ENCODE peak calls at places on chromosomes 16 and 17, in ten cellular contexts. One of them, this sample, is unnamed.

GRCh38 chr17:75874323-75875181 is 3.8 kb downstream of the TRIM47 start:
- DNase-seq in neural progenitor cell: no peak
- DNase-seq in mesothelial cell of epicardium: no peak
- DNase-seq in nephron progenitor cell: no peak
- DNase-seq in stomach: no peak
- DNase-seq in WTC11: no peak
- DNase-seq in prostate gland: no peak
- DNase-seq in mammary epithelial cell: no peak
- DNase-seq in colonic mucosa: no peak
- DNase-seq in AG10803: no peak
- DNase-seq in this sample: no peak

GRCh38 chr17:57085448-57086068 is 512 bp downstream of the AKAP1 start:
- DNase-seq in stomach: peak
- DNase-seq in colonic mucosa: peak
- DNase-seq in nephron progenitor cell: peak
- DNase-seq in neural progenitor cell: peak
- DNase-seq in AG10803: peak
- DNase-seq in mesothelial cell of epicardium: peak
- DNase-seq in prostate gland: no peak
- DNase-seq in WTC11: peak
- DNase-seq in mammary epithelial cell: peak
- DNase-seq in this sample: no peak

GRCh38 chr17:337022-337420 is 15.6 kb downstream of the RPH3AL start:
- DNase-seq in nephron progenitor cell: no peak
- DNase-seq in mesothelial cell of epicardium: no peak
- DNase-seq in stomach: no peak
- DNase-seq in prostate gland: no peak
- DNase-seq in AG10803: no peak
- DNase-seq in neural progenitor cell: no peak
- DNase-seq in mammary epithelial cell: no peak
- DNase-seq in WTC11: no peak
- DNase-seq in colonic mucosa: no peak
- DNase-seq in this sample: no peak

GRCh38 chr17:81102352-81102751 is 63.0 kb upstream of the PVALEF start:
- DNase-seq in stomach: no peak
- DNase-seq in neural progenitor cell: no peak
- DNase-seq in AG10803: no peak
- DNase-seq in nephron progenitor cell: no peak
- DNase-seq in WTC11: no peak
- DNase-seq in mesothelial cell of epicardium: no peak
- DNase-seq in colonic mucosa: no peak
- DNase-seq in mammary epithelial cell: no peak
- DNase-seq in prostate gland: no peak
- DNase-seq in this sample: no peak

GRCh38 chr16:81405702-81406113 is 38.9 kb upstream of the CMIP start:
- DNase-seq in mammary epithelial cell: peak
- DNase-seq in colonic mucosa: no peak
- DNase-seq in stomach: peak
- DNase-seq in mesothelial cell of epicardium: no peak
- DNase-seq in WTC11: peak
- DNase-seq in nephron progenitor cell: no peak
- DNase-seq in neural progenitor cell: no peak
- DNase-seq in AG10803: peak
- DNase-seq in prostate gland: no peak
- DNase-seq in this sample: no peak

GRCh38 chr17:48333034-48333491 is 97.0 kb downstream of the SKAP1 start:
- DNase-seq in prostate gland: no peak
- DNase-seq in mesothelial cell of epicardium: no peak
- DNase-seq in neural progenitor cell: no peak
- DNase-seq in WTC11: no peak
- DNase-seq in AG10803: peak
- DNase-seq in nephron progenitor cell: no peak
- DNase-seq in colonic mucosa: no peak
- DNase-seq in stomach: no peak
- DNase-seq in mammary epithelial cell: peak
- DNase-seq in this sample: no peak

GRCh38 chr16:1407749-1408148 is 6.8 kb downstream of the UNKL start:
- DNase-seq in mammary epithelial cell: no peak
- DNase-seq in mesothelial cell of epicardium: no peak
- DNase-seq in colonic mucosa: no peak
- DNase-seq in neural progenitor cell: no peak
- DNase-seq in nephron progenitor cell: no peak
- DNase-seq in stomach: no peak
- DNase-seq in AG10803: peak
- DNase-seq in WTC11: no peak
- DNase-seq in prostate gland: no peak
- DNase-seq in this sample: no peak

GRCh38 chr17:58302171-58302918 is 21.6 kb upstream of the MPO start:
- DNase-seq in mesothelial cell of epicardium: peak
- DNase-seq in stomach: peak
- DNase-seq in WTC11: no peak
- DNase-seq in colonic mucosa: no peak
- DNase-seq in mammary epithelial cell: no peak
- DNase-seq in nephron progenitor cell: no peak
- DNase-seq in neural progenitor cell: no peak
- DNase-seq in AG10803: no peak
- DNase-seq in prostate gland: no peak
- DNase-seq in this sample: no peak

GRCh38 chr16:88009566-88010342 is 58.5 kb downstream of the BANP start:
- DNase-seq in prostate gland: no peak
- DNase-seq in mammary epithelial cell: no peak
- DNase-seq in stomach: no peak
- DNase-seq in mesothelial cell of epicardium: no peak
- DNase-seq in colonic mucosa: no peak
- DNase-seq in AG10803: no peak
- DNase-seq in WTC11: no peak
- DNase-seq in nephron progenitor cell: no peak
- DNase-seq in neural progenitor cell: peak
- DNase-seq in this sample: no peak

GRCh38 chr16:67729636-67730248 is 10.6 kb upstream of the GFOD2 start:
- DNase-seq in prostate gland: no peak
- DNase-seq in neural progenitor cell: no peak
- DNase-seq in AG10803: no peak
- DNase-seq in mesothelial cell of epicardium: no peak
- DNase-seq in colonic mucosa: no peak
- DNase-seq in WTC11: no peak
- DNase-seq in stomach: no peak
- DNase-seq in nephron progenitor cell: no peak
- DNase-seq in mammary epithelial cell: no peak
- DNase-seq in this sample: no peak

GRCh38 chr17:82445542-82445941 is 5.0 kb downstream of the CYBC1 start:
- DNase-seq in AG10803: no peak
- DNase-seq in neural progenitor cell: no peak
- DNase-seq in prostate gland: no peak
- DNase-seq in stomach: no peak
- DNase-seq in nephron progenitor cell: no peak
- DNase-seq in mesothelial cell of epicardium: no peak
- DNase-seq in mammary epithelial cell: no peak
- DNase-seq in WTC11: no peak
- DNase-seq in colonic mucosa: no peak
- DNase-seq in this sample: no peak

GRCh38 chr17:70804161-70804560 is 634.8 kb downstream of the KCNJ2 start:
- DNase-seq in neural progenitor cell: no peak
- DNase-seq in stomach: no peak
- DNase-seq in nephron progenitor cell: no peak
- DNase-seq in prostate gland: no peak
- DNase-seq in mesothelial cell of epicardium: no peak
- DNase-seq in mammary epithelial cell: peak
- DNase-seq in AG10803: peak
- DNase-seq in WTC11: no peak
- DNase-seq in colonic mucosa: no peak
- DNase-seq in this sample: no peak

GRCh38 chr17:6666077-6666521 is 14.5 kb downstream of the C17orf100 start:
- DNase-seq in stomach: peak
- DNase-seq in AG10803: peak
- DNase-seq in nephron progenitor cell: peak
- DNase-seq in colonic mucosa: peak
- DNase-seq in neural progenitor cell: peak
- DNase-seq in mesothelial cell of epicardium: peak
- DNase-seq in WTC11: peak
- DNase-seq in prostate gland: peak
- DNase-seq in mammary epithelial cell: peak
- DNase-seq in this sample: no peak

GRCh38 chr17:79942591-79943353 is 92.9 kb downstream of the TBC1D16 start:
- DNase-seq in AG10803: no peak
- DNase-seq in nephron progenitor cell: peak
- DNase-seq in mesothelial cell of epicardium: no peak
- DNase-seq in mammary epithelial cell: peak
- DNase-seq in colonic mucosa: no peak
- DNase-seq in stomach: no peak
- DNase-seq in neural progenitor cell: no peak
- DNase-seq in WTC11: peak
- DNase-seq in prostate gland: no peak
- DNase-seq in this sample: peak

GRCh38 chr17:48593126-48593829 is at the start of gene HOXB5:
- DNase-seq in mesothelial cell of epicardium: peak
- DNase-seq in stomach: no peak
- DNase-seq in nephron progenitor cell: peak
- DNase-seq in AG10803: no peak
- DNase-seq in prostate gland: no peak
- DNase-seq in colonic mucosa: no peak
- DNase-seq in WTC11: no peak
- DNase-seq in neural progenitor cell: no peak
- DNase-seq in mammary epithelial cell: no peak
- DNase-seq in this sample: no peak

GRCh38 chr17:72031219-72031906 is 89.5 kb upstream of the SOX9 start:
- DNase-seq in neural progenitor cell: no peak
- DNase-seq in AG10803: no peak
- DNase-seq in prostate gland: no peak
- DNase-seq in stomach: no peak
- DNase-seq in colonic mucosa: no peak
- DNase-seq in mesothelial cell of epicardium: no peak
- DNase-seq in nephron progenitor cell: no peak
- DNase-seq in WTC11: no peak
- DNase-seq in mammary epithelial cell: no peak
- DNase-seq in this sample: no peak

GRCh38 chr16:81785138-81785924 is 6.2 kb downstream of the PLCG2 start:
- DNase-seq in stomach: no peak
- DNase-seq in mesothelial cell of epicardium: no peak
- DNase-seq in AG10803: no peak
- DNase-seq in mammary epithelial cell: no peak
- DNase-seq in colonic mucosa: no peak
- DNase-seq in prostate gland: no peak
- DNase-seq in neural progenitor cell: no peak
- DNase-seq in WTC11: no peak
- DNase-seq in nephron progenitor cell: no peak
- DNase-seq in this sample: no peak

DNA sequence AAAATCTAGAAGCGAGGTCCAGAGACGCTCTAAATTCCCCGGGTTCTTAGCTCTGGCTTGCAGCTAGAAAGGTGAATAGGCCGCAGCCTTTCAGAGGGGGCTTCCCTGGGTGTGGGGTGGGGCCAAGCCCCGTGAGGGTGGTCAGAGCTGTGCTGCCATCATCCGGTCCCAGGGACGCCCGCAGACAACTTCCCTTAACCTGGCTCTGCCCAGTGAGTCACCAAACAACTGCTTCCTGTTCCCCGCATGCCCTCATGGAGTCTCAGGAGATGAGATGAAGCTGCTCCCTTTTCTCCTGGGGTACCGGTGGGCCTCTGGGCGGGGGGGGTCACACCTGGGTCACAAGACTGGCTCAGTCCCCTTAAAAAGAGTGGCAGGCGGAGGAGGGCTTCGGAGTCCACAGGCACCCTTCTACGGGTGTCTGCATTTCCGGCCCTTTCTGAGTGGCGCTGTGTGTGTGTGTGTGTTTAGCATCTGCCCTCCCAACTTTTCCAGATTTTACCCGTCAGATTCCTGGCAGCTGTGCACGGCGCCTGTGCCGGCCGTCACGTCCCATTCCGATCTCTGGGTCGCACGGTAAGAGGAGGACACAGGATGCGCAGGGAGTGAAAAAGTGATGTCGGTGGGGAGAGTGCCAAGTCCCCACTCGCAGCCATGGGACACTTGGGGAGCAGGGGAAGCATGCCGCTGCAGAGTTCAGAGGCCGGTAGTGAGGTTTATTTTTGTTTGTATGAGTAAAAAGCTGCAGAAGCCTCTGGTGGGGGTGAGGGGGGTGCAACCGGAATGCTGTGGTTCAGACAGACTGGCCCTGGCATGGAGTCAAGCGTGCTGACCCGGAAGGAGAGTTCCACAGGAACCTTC is 16.7 kb downstream of the HIC1 start:
- DNase-seq in AG10803: peak
- DNase-seq in mammary epithelial cell: no peak
- DNase-seq in stomach: no peak
- DNase-seq in nephron progenitor cell: no peak
- DNase-seq in colonic mucosa: peak
- DNase-seq in prostate gland: no peak
- DNase-seq in WTC11: no peak
- DNase-seq in mesothelial cell of epicardium: no peak
- DNase-seq in neural progenitor cell: no peak
- DNase-seq in this sample: no peak
- TF ChIP-seq CTCF in AG10803: no peak
- TF ChIP-seq CTCF in mammary epithelial cell: no peak
- TF ChIP-seq CTCF in stomach: no peak
- TF ChIP-seq CTCF in nephron progenitor cell: no peak
- TF ChIP-seq CTCF in colonic mucosa: no peak
- TF ChIP-seq CTCF in prostate gland: no peak
- TF ChIP-seq CTCF in WTC11: no peak
- TF ChIP-seq CTCF in mesothelial cell of epicardium: no peak
- TF ChIP-seq CTCF in neural progenitor cell: no peak
- TF ChIP-seq CTCF in this sample: no peak

GRCh38 chr17:29833801-29834200 is 96.2 kb downstream of the SSH2 start:
- DNase-seq in colonic mucosa: no peak
- DNase-seq in prostate gland: no peak
- DNase-seq in neural progenitor cell: no peak
- DNase-seq in WTC11: no peak
- DNase-seq in mesothelial cell of epicardium: no peak
- DNase-seq in AG10803: no peak
- DNase-seq in mammary epithelial cell: no peak
- DNase-seq in stomach: no peak
- DNase-seq in nephron progenitor cell: no peak
- DNase-seq in this sample: no peak
- TF ChIP-seq CTCF in colonic mucosa: no peak
- TF ChIP-seq CTCF in prostate gland: no peak
- TF ChIP-seq CTCF in neural progenitor cell: no peak
- TF ChIP-seq CTCF in WTC11: no peak
- TF ChIP-seq CTCF in mesothelial cell of epicardium: no peak
- TF ChIP-seq CTCF in AG10803: no peak
- TF ChIP-seq CTCF in mammary epithelial cell: no peak
- TF ChIP-seq CTCF in stomach: no peak
- TF ChIP-seq CTCF in nephron progenitor cell: no peak
- TF ChIP-seq CTCF in this sample: no peak

GRCh38 chr16:3264137-3265036 is 8.0 kb upstream of the MEFV start:
- DNase-seq in neural progenitor cell: peak
- DNase-seq in mammary epithelial cell: peak
- DNase-seq in prostate gland: peak
- DNase-seq in WTC11: peak
- DNase-seq in AG10803: peak
- DNase-seq in mesothelial cell of epicardium: peak
- DNase-seq in colonic mucosa: peak
- DNase-seq in nephron progenitor cell: peak
- DNase-seq in stomach: peak
- DNase-seq in this sample: peak
- TF ChIP-seq CTCF in neural progenitor cell: peak
- TF ChIP-seq CTCF in mammary epithelial cell: peak
- TF ChIP-seq CTCF in prostate gland: peak
- TF ChIP-seq CTCF in WTC11: no peak
- TF ChIP-seq CTCF in AG10803: peak
- TF ChIP-seq CTCF in mesothelial cell of epicardium: no peak
- TF ChIP-seq CTCF in colonic mucosa: no peak
- TF ChIP-seq CTCF in nephron progenitor cell: no peak
- TF ChIP-seq CTCF in stomach: no peak
- TF ChIP-seq CTCF in this sample: no peak

GRCh38 chr17:14688134-14688533 is 387.3 kb downstream of the HS3ST3B1 start:
- DNase-seq in neural progenitor cell: no peak
- DNase-seq in nephron progenitor cell: no peak
- DNase-seq in WTC11: no peak
- DNase-seq in colonic mucosa: no peak
- DNase-seq in stomach: no peak
- DNase-seq in AG10803: no peak
- DNase-seq in mesothelial cell of epicardium: no peak
- DNase-seq in mammary epithelial cell: no peak
- DNase-seq in prostate gland: no peak
- DNase-seq in this sample: no peak
- TF ChIP-seq CTCF in neural progenitor cell: peak
- TF ChIP-seq CTCF in nephron progenitor cell: no peak
- TF ChIP-seq CTCF in WTC11: no peak
- TF ChIP-seq CTCF in colonic mucosa: no peak
- TF ChIP-seq CTCF in stomach: no peak
- TF ChIP-seq CTCF in AG10803: peak
- TF ChIP-seq CTCF in mesothelial cell of epicardium: no peak
- TF ChIP-seq CTCF in mammary epithelial cell: peak
- TF ChIP-seq CTCF in prostate gland: no peak
- TF ChIP-seq CTCF in this sample: no peak